ENCODE peak calls at places on chromosomes 3 and 15, in seven cellular contexts. L is dorsolateral prefrontal cortex; F is K562; G is GM23338; A is left ventricle myocardium inferior; V is neural progenitor cell; B is CD8-positive, alpha-beta T cell. X is an unnamed sample.

GRCh38 chr15:96414875-96415274 is 84.4 kb downstream of the NR2F2 start:
- DNase-seq in B (no peak), G (no peak), A (no peak), F (no peak), V (no peak), L (no peak), X (no peak)

GRCh38 chr3:107543666-107544065 is 20.9 kb downstream of the BBX start:
- DNase-seq in V (peak), A (no peak), G (peak), F (no peak), L (no peak), B (no peak), X (no peak)

GRCh38 chr3:21447471-21448205 is 303.4 kb downstream of the ZNF385D start:
- DNase-seq in B (no peak), A (no peak), F (no peak), G (no peak), L (no peak), V (no peak), X (no peak)

GRCh38 chr3:17431477-17432045 is 310.9 kb downstream of the TBC1D5 start:
- DNase-seq in B (no peak), L (no peak), G (no peak), F (no peak), A (no peak), V (no peak), X (no peak)

GRCh38 chr3:197103766-197104165 is 74.1 kb upstream of the MELTF start:
- DNase-seq in V (no peak), B (no peak), G (no peak), F (no peak), A (no peak), L (no peak), X (no peak)

GRCh38 chr3:118636841-118637240 is 397.8 kb downstream of the IGSF11 start:
- DNase-seq in G (peak), B (no peak), F (no peak), A (no peak), V (peak), L (no peak), X (no peak)

GRCh38 chr3:3998140-3998977 is 199.1 kb downstream of the LRRN1 start:
- DNase-seq in A (no peak), L (no peak), B (peak), V (peak), G (peak), F (peak), X (peak)

GRCh38 chr3:15726043-15726442 is 71.7 kb downstream of the ANKRD28 start:
- DNase-seq in G (peak), L (no peak), B (no peak), A (no peak), F (no peak), V (no peak), X (no peak)

GRCh38 chr3:42698911-42699230 is 3.7 kb downstream of the HHATL start:
- DNase-seq in L (no peak), F (no peak), G (no peak), A (no peak), B (no peak), V (no peak), X (no peak)

GRCh38 chr15:77998592-77998991 is 78.9 kb downstream of the TBC1D2B start:
- DNase-seq in G (no peak), V (no peak), L (no peak), A (no peak), B (no peak), F (no peak), X (no peak)

GRCh38 chr3:134765468-134765867 is 29.6 kb upstream of the EPHB1 start:
- DNase-seq in L (no peak), F (no peak), V (no peak), B (no peak), G (no peak), A (no peak), X (no peak)

GRCh38 chr3:4776980-4777581 is 202.2 kb upstream of the BHLHE40 start:
- DNase-seq in L (no peak), A (no peak), F (no peak), B (no peak), G (no peak), V (no peak), X (no peak)

GRCh38 chr3:37210230-37210629 is 35.8 kb upstream of the LRRFIP2 start:
- DNase-seq in B (no peak), V (no peak), A (no peak), G (no peak), L (no peak), F (no peak), X (no peak)

GRCh38 chr15:38520035-38520434 is 44.6 kb downstream of the RASGRP1 start:
- DNase-seq in B (no peak), F (no peak), G (no peak), L (no peak), V (no peak), A (no peak), X (no peak)

DNA sequence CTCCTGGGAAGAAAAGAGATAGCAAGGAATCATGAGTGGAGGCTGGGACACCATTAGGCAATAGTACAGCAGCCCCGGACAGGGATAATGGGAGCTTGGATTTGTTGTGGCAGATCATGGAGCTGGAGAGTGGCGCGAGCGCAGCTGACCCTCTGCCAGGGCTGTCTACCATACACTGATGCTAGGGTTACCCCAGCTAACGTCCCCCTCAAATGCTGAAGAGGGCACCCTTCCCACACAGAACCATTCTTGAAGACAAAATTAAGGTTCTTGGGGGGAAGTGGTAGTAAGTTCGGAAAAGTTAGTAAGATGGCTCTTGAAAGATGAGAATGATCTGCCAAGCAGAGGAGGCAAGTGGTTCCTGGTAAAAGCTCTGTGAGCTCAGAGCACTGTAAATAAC is 61.1 kb downstream of the ST3GAL6 start:
- DNase-seq in V (no peak), A (no peak), F (no peak), B (no peak), L (no peak), G (peak), X (no peak)
- TF ChIP-seq CTCF in V (no peak), A (peak), F (peak), B (no peak), L (no peak), G (no peak), X (no peak)

DNA sequence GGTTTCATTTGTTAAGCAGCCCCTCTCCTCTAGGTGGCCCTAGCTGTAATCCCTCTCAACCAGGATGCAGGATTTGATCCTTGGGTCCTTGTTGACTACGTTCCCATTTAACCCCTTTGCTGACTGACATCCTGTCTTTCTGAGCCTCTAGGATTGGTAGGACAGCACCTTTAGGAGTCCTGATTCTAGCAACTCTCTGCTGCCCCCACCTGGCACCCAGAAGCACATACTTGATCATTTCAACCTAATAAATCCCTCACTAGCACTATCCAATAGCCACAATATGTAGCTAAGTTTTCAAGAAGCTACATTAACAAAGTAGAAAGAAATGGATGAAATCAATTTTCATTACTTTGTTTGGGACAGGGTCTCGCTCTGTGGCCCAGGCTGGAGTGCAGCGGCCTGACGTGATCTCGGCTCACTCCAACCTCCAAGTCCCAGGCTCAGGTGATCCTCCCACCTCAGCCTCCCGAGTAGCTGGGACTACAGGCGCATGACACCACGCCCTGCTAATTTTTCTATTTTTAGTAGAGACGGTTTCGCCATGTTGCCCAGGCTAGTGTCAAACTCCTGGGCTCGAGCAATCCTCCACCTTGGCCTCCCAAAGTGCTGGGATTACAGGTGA is 28.3 kb downstream of the RSL24D1 start:
- DNase-seq in V (peak), L (peak), G (peak), F (peak), B (peak), A (no peak), X (peak)
- TF ChIP-seq CTCF in V (peak), L (peak), G (peak), F (peak), B (peak), A (peak), X (peak)

GRCh38 chr3:65974505-65974904 is 64.2 kb downstream of the MAGI1 start:
- DNase-seq in L (no peak), B (no peak), F (no peak), A (no peak), V (no peak), G (peak), X (no peak)
- TF ChIP-seq CTCF in L (no peak), B (no peak), F (no peak), A (peak), V (no peak), G (peak), X (no peak)

DNA sequence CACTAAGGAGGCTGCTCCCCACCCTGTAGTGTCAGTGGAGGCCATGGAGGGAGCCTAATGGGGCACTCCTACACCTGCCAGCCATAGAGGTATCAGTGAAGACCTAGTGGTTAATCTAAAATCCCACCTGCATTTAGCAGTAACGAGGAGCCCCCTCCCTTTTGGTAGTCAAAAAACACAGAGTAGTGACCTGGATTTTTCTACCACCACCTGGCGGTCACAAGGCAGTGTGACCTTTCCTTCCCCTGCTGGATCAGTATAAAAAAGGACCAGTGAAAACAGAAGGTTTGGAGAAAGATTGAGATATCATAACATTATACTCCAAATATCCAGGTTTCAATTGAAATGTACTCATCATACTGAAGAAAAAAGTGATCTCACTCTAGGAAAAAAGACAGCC is 241.2 kb downstream of the PYDC2 start:
- DNase-seq in V (no peak), F (no peak), G (peak), L (no peak), A (no peak), B (no peak), X (no peak)
- TF ChIP-seq CTCF in V (no peak), F (no peak), G (peak), L (no peak), A (no peak), B (no peak), X (no peak)

GRCh38 chr15:82585072-82585471 is 44.8 kb upstream of the RPS17 start:
- DNase-seq in F (no peak), G (peak), V (no peak), B (no peak), L (no peak), A (no peak), X (no peak)
- TF ChIP-seq CTCF in F (peak), G (peak), V (peak), B (no peak), L (peak), A (no peak), X (no peak)

DNA sequence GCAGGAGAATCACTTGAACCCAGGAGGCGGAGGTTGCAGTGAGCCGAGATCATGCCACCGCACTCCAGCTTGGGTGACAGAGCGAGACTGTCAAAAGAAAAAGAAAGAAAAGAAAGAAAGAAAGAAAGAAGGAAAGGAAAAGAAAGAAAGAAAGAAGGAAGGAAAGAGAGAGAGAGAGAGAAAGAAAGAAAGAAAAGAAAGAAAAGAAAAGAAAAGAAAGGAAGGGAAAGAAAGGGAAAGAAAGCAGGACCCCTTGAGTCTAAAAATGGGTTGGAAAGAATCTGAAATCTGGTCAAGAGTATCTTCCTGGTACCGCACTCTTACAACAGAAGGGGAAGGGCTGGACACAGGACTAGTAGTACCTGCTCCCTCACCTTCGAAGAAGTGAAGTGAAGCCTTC is 19.6 kb downstream of the CRYGS start:
- DNase-seq in L (no peak), B (no peak), A (no peak), V (no peak), G (no peak), F (no peak), X (no peak)
- TF ChIP-seq CTCF in L (no peak), B (no peak), A (no peak), V (no peak), G (no peak), F (no peak), X (no peak)